ENCODE peak calls at places on chromosomes 6 and 20, in four cellular contexts. U is naive thymus-derived CD8-positive, alpha-beta T cell; I is aorta; P is activated CD8-positive, alpha-beta memory T cell treated with anti-CD3 and anti-CD28 coated beads for 1 hour. W is an unnamed sample.

GRCh38 chr6:39665871-39666270 is 59.3 kb downstream of the KIF6 start:
- DNase-seq in U (no peak), I (no peak), P (no peak), W (no peak)

GRCh38 chr20:50224553-50225255 is 34.1 kb downstream of the CEBPB start:
- DNase-seq in P (no peak), I (peak), U (no peak), W (peak)

GRCh38 chr6:111552241-111552744 is 53.4 kb downstream of the TRAF3IP2 start:
- DNase-seq in U (no peak), I (peak), P (no peak), W (no peak)

GRCh38 chr6:5088780-5089179 is 3.6 kb downstream of the PPP1R3G start:
- DNase-seq in P (no peak), U (no peak), I (no peak), W (no peak)

GRCh38 chr6:46204880-46205650 is 34.3 kb upstream of the ENPP5 start:
- DNase-seq in U (no peak), I (no peak), P (no peak), W (no peak)

GRCh38 chr6:105994522-105995402 is 91.4 kb upstream of the PRDM1 start:
- DNase-seq in P (peak), U (peak), I (peak), W (peak)

GRCh38 chr6:130517444-130517931 is 151.7 kb downstream of the TMEM200A start:
- DNase-seq in P (no peak), I (no peak), U (no peak), W (no peak)

GRCh38 chr6:34560366-34561226 is 4.5 kb upstream of the SPDEF start:
- DNase-seq in P (no peak), U (no peak), I (no peak), W (no peak)

GRCh38 chr6:85077098-85077497 is 312.7 kb upstream of the TBX18 start:
- DNase-seq in U (no peak), I (no peak), P (no peak), W (no peak)

GRCh38 chr6:132684267-132684666 is 25.3 kb upstream of the TAAR1 start:
- DNase-seq in I (no peak), P (no peak), U (no peak), W (no peak)

GRCh38 chr20:1331101-1331500 is 2.2 kb upstream of the SDCBP2 start:
- DNase-seq in I (peak), P (no peak), U (no peak), W (no peak)

GRCh38 chr6:5785235-5785634 is 221.5 kb downstream of the NRN1 start:
- DNase-seq in P (no peak), I (no peak), U (no peak), W (no peak)

GRCh38 chr6:116447052-116447451 is 14.1 kb upstream of the CALHM6 start:
- DNase-seq in U (no peak), P (no peak), I (no peak), W (no peak)

GRCh38 chr6:101614774-101615173 is 221.3 kb downstream of the GRIK2 start:
- DNase-seq in I (no peak), P (no peak), U (no peak), W (no peak)

GRCh38 chr6:21840428-21840827 is 246.9 kb downstream of the SOX4 start:
- DNase-seq in I (no peak), P (no peak), U (no peak), W (no peak)

GRCh38 chr6:79737172-79737571 is 106.0 kb downstream of the SH3BGRL2 start:
- DNase-seq in P (no peak), U (no peak), I (no peak), W (no peak)

GRCh38 chr6:139364302-139364981 is 10.0 kb downstream of the CITED2 start:
- DNase-seq in P (no peak), I (no peak), U (no peak), W (no peak)

GRCh38 chr20:33664762-33665144 is 2.0 kb upstream of the ACTL10 start:
- DNase-seq in I (no peak), U (no peak), P (no peak), W (no peak)

GRCh38 chr20:59723607-59724456 is 119.5 kb downstream of the PHACTR3 start:
- DNase-seq in I (no peak), U (no peak), P (no peak), W (no peak)

GRCh38 chr6:155645328-155645727 is 189.7 kb upstream of the NOX3 start:
- DNase-seq in I (no peak), P (no peak), U (no peak), W (no peak)

GRCh38 chr20:46649965-46650542 is 1.2 kb downstream of the SLC13A3 start:
- DNase-seq in I (no peak), U (no peak), P (no peak), W (no peak)

GRCh38 chr20:56247954-56248782 is at the start of gene MC3R:
- DNase-seq in I (no peak), U (peak), P (peak), W (no peak)

GRCh38 chr6:151092561-151092960 is 147.2 kb upstream of the AKAP12 start:
- DNase-seq in I (no peak), U (no peak), P (no peak), W (no peak)

GRCh38 chr20:39264506-39265172 is 302.5 kb downstream of the DHX35 start:
- DNase-seq in I (peak), U (peak), P (peak), W (no peak)

GRCh38 chr6:165791876-165792437 is 128.9 kb upstream of the PDE10A start:
- DNase-seq in P (no peak), I (no peak), U (no peak), W (no peak)

GRCh38 chr6:15266423-15266996 is 20.6 kb downstream of the JARID2 start:
- DNase-seq in U (no peak), P (no peak), I (no peak), W (no peak)

GRCh38 chr20:32451682-32452461 is 93.7 kb downstream of the ASXL1 start:
- DNase-seq in P (no peak), I (peak), U (no peak), W (no peak)

GRCh38 chr6:12228447-12229146 is 61.6 kb upstream of the EDN1 start:
- DNase-seq in I (no peak), U (no peak), P (no peak), W (no peak)

GRCh38 chr6:15642276-15642675 is 20.6 kb downstream of the DTNBP1 start:
- DNase-seq in P (no peak), I (no peak), U (no peak), W (no peak)

GRCh38 chr6:16160794-16161193 is 31.9 kb downstream of the MYLIP start:
- DNase-seq in I (no peak), U (no peak), P (no peak), W (no peak)

GRCh38 chr20:15951711-15952110 is 621.5 kb downstream of the KIF16B start:
- DNase-seq in I (no peak), P (no peak), U (no peak), W (no peak)

GRCh38 chr20:53961527-53961926 is 108.9 kb downstream of the BCAS1 start:
- DNase-seq in U (no peak), I (no peak), P (no peak), W (no peak)

W was measured in cardiac septum.